ENCODE peak calls at places on chromosomes 13 and 19, in five cellular contexts. A is CD8-positive, alpha-beta T cell; K is uterus; L is cardiac muscle cell; I is breast epithelium. M is an unnamed sample.

GRCh38 chr19:13764821-13765394 is 586 bp downstream of the MRI1 start:
- DNase-seq in A (no peak), K (no peak), L (no peak), I (no peak), M (no peak)

GRCh38 chr13:97901716-97902115 is 51.8 kb upstream of the IPO5 start:
- DNase-seq in A (no peak), K (no peak), L (no peak), I (no peak), M (no peak)

GRCh38 chr13:50915562-50915961 is 6.0 kb downstream of the RNASEH2B start:
- DNase-seq in A (no peak), K (no peak), L (no peak), I (no peak), M (no peak)

GRCh38 chr13:94073006-94073744 is 406.3 kb downstream of the DCT start:
- DNase-seq in A (no peak), K (no peak), L (peak; percentile 83), I (no peak), M (no peak)

GRCh38 chr13:111123221-111123620 is 8.1 kb downstream of the ARHGEF7 start:
- DNase-seq in A (no peak), K (no peak), L (no peak), I (no peak), M (no peak)

GRCh38 chr13:47809411-47809810 is 191.7 kb downstream of the SUCLA2 start:
- DNase-seq in A (no peak), K (no peak), L (no peak), I (no peak), M (no peak)

GRCh38 chr19:5864013-5864720 is 6.2 kb downstream of the FUT5 start:
- DNase-seq in A (no peak), K (no peak), L (no peak), I (no peak), M (no peak)

GRCh38 chr19:57887195-57887941 is 1.5 kb downstream of the ZNF814 start:
- DNase-seq in A (no peak), K (no peak), L (peak; percentile 53), I (no peak), M (no peak)

GRCh38 chr13:45828253-45828968 is 23.1 kb downstream of the SIAH3 start:
- DNase-seq in A (no peak), K (no peak), L (no peak), I (no peak), M (no peak)

GRCh38 chr19:29531458-29532025 is 5.7 kb downstream of the VSTM2B start:
- DNase-seq in A (no peak), K (no peak), L (no peak), I (no peak), M (no peak)

GRCh38 chr19:39170398-39171231 is 26.1 kb upstream of the NCCRP1 start:
- DNase-seq in A (no peak), K (no peak), L (no peak), I (no peak), M (no peak)

GRCh38 chr19:37403403-37403802 is 32.5 kb downstream of the ZNF527 start:
- DNase-seq in A (no peak), K (no peak), L (no peak), I (no peak), M (no peak)
- H3K4me3 ChIP-seq in A (no peak overlapping the region), K (no peak overlapping the region), L (no peak overlapping the region), I (no peak overlapping the region), M (no peak overlapping the region)

GRCh38 chr13:108566413-108567170 is 62.8 kb upstream of the MYO16 start:
- DNase-seq in A (no peak), K (no peak), L (no peak), I (no peak), M (no peak)
- H3K9me3 ChIP-seq in A (no peaks in the 10 kb centered on the region), K (no peaks in the 10 kb centered on the region), L (no peaks in the 10 kb centered on the region), I (no peaks in the 10 kb centered on the region), M (no peaks in the 10 kb centered on the region)

GRCh38 chr13:106595623-106596022 is 27.7 kb upstream of the ARGLU1 start:
- DNase-seq in A (no peak), K (no peak), L (no peak), I (no peak), M (no peak)
- H3K4me3 ChIP-seq in A (no peak overlapping the region), K (no peak overlapping the region), L (no peak overlapping the region), I (no peak overlapping the region), M (no peak overlapping the region)

GRCh38 chr13:74114641-74115040 is 19.6 kb downstream of the KLF12 start:
- DNase-seq in A (no peak), K (no peak), L (no peak), I (no peak), M (no peak)

GRCh38 chr13:74115138-74115537 is 19.1 kb downstream of the KLF12 start:
- DNase-seq in A (no peak), K (no peak), L (peak; percentile 50), I (no peak), M (no peak)

GRCh38 chr13:74111901-74112824 is 22.0 kb downstream of the KLF12 start:
- DNase-seq in A (no peak), K (no peak), L (no peak), I (no peak), M (no peak)

GRCh38 chr13:74111399-74111798 is 22.8 kb downstream of the KLF12 start:
- DNase-seq in A (no peak), K (no peak), L (no peak), I (no peak), M (no peak)

DNA sequence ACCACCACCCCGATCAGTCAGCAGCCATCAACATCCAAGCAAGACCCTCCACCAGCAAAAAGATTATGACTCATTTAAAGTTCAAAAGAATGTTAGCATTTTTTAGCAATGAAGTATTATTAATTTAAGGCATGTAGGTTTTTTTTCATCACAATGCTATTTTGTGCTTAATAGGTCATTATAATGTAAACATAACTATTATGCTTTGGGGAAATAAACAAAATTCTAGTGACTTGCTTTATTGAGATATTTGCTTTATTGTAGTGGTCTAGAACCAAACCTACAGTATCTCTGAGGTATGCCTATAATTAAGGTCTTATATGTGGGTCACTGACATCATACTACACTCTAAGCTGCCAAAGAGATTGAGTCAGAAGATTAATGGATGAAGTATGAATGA is 20.0 kb downstream of the KLF12 start:
- DNase-seq in A (no peak), K (no peak), L (no peak), I (no peak), M (no peak)
- H3K9me3 ChIP-seq in A (peaks cover 9% of the 10 kb centered on the region), K (no peaks in the 10 kb centered on the region), L (no peaks in the 10 kb centered on the region), I (peaks cover 9% of the 10 kb centered on the region), M (peaks cover 3% of the 10 kb centered on the region)

GRCh38 chr13:41334810-41335209 is 23.7 kb downstream of the NAA16 start:
- DNase-seq in A (no peak), K (no peak), L (no peak), I (no peak), M (no peak)

GRCh38 chr13:41327994-41328778 is 17.1 kb downstream of the NAA16 start:
- DNase-seq in A (no peak), K (no peak), L (no peak), I (no peak), M (no peak)

DNA sequence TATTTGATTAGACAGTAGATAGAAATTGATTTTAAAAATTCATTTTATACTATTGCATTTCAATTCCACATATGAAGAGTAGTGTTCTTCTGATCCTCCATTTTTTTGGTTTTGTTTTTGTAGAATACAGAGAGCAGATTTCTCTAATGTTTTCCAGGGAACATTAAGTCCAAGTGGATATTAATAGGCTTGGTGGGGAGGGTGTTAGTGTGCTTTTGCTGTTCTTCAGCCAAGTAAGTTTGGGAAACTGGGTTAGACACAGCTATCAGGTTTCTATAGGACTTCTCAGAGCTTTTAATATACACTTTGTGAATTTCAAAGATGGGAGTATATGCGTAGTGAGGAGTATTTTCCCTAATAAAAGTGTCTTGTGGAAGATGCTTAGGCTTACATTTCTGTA is 21.8 kb downstream of the NAA16 start:
- DNase-seq in A (no peak), K (no peak), L (no peak), I (no peak), M (no peak)
- H3K4me3 ChIP-seq in A (no peak overlapping the region), K (no peak overlapping the region), L (no peak overlapping the region), I (no peak overlapping the region), M (no peak overlapping the region)

GRCh38 chr19:32022946-32023832 is 322.2 kb upstream of the ZNF507 start:
- DNase-seq in A (no peak), K (no peak), L (no peak), I (no peak), M (no peak)
- H3K9me3 ChIP-seq in A (no peaks in the 10 kb centered on the region), K (no peaks in the 10 kb centered on the region), L (no peaks in the 10 kb centered on the region), I (no peaks in the 10 kb centered on the region), M (no peaks in the 10 kb centered on the region)

GRCh38 chr13:36131215-36131930 is at the start of gene DCLK1:
- DNase-seq in A (no peak), K (peak; percentile 62), L (peak; percentile 65), I (no peak), M (peak; percentile 54)
- H3K4me3 ChIP-seq in A (no peak within 1 kb of the TSS), K (peak within 1 kb of the TSS; percentile 45), L (peak within 1 kb of the TSS; percentile 32), I (peak within 1 kb of the TSS; percentile 61), M (peak within 1 kb of the TSS; percentile 5)

DNA sequence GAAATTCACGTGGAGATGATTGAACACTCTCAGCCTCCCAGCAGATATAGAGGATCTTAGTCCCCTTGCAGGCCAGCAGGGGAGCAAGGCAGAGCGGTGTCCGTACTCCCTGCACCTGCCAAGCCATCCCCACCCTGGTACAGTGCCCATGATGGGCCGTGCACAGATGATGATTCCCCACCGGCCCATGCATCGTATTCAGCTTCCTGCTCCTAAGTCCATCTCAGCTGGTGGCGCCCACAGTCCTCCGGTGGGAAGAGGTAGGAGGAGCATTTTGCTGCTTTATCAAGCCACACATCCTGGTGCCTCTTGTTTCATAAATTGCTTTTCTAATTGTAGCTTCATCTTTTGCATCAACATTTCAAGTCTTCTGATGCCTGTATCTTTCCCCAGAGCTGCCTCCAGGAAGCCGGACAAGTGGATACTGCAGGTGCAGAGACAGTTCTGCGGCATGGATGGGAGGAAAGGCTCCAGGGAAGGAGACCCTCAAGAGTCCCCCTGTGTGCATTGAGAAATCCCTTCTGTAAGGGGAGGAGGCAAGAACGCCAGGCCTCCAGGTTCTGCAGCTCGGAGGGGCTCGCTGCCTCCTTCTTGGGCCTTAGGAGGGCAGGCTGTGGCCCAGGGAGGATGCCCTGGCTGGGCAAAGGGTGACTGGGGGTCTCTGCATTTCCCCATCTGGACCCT is 55.3 kb downstream of the F2RL3 start:
- DNase-seq in A (no peak), K (no peak), L (no peak), I (no peak), M (no peak)
- H3K9me3 ChIP-seq in A (no peaks in the 10 kb centered on the region), K (no peaks in the 10 kb centered on the region), L (no peaks in the 10 kb centered on the region), I (no peaks in the 10 kb centered on the region), M (no peaks in the 10 kb centered on the region)

DNA sequence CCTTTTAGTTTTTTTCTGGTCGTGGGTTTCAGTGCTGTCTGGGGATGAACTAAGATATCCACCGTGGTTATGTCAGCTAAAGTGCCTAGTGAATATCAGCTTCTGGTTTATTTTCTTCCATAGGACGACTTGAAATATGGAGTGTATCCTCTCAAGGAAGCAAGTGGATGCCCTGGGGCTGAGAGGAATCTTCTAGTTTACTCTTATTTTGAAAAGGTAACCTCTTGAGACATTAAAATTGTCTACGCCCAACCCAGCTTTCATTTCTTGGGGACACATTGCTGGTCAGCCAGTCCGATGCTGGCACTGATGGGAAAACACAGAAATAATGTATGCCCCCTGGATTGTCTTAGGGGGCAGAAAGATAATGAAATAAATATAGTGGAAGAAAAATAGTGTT is 1.6 kb downstream of the ZNF431 start:
- DNase-seq in A (no peak), K (no peak), L (no peak), I (no peak), M (no peak)
- H3K4me3 ChIP-seq in A (no peak overlapping the region), K (no peak overlapping the region), L (no peak overlapping the region), I (no peak overlapping the region), M (no peak overlapping the region)

M was measured in lung.